ENCODE peak calls at places on chromosomes 7 and 10, in seven cellular contexts. One of them, this sample, is unnamed.

GRCh38 chr7:97499204-97499603 is 232.7 kb upstream of the TAC1 start:
- DNase-seq in activated gamma-delta T cell treated with anti-CD3 and anti-CD28 coated beads, Interleukin-2, amount 50 U/mL, for 16 hours: no peak
- DNase-seq in kidney: no peak
- DNase-seq in activated naive CD8-positive, alpha-beta T cell treated with anti-CD3 and anti-CD28 coated beads, Interleukin-2, amount 50 U/mL, for 24 hours: peak
- DNase-seq in stimulated activated CD4-positive, alpha-beta T cell treated with anti-CD3 and anti-CD28 coated beads, Interleukin-1b, Interleukin-23, amount 100 ng/mL, for 24 hours: no peak
- DNase-seq in cardiac fibroblast: peak
- DNase-seq in aorta: no peak
- DNase-seq in this sample: no peak

GRCh38 chr10:118013078-118013568 is 33.6 kb downstream of the RAB11FIP2 start:
- DNase-seq in stimulated activated CD4-positive, alpha-beta T cell treated with anti-CD3 and anti-CD28 coated beads, Interleukin-1b, Interleukin-23, amount 100 ng/mL, for 24 hours: no peak
- DNase-seq in kidney: no peak
- DNase-seq in aorta: no peak
- DNase-seq in activated gamma-delta T cell treated with anti-CD3 and anti-CD28 coated beads, Interleukin-2, amount 50 U/mL, for 16 hours: no peak
- DNase-seq in activated naive CD8-positive, alpha-beta T cell treated with anti-CD3 and anti-CD28 coated beads, Interleukin-2, amount 50 U/mL, for 24 hours: no peak
- DNase-seq in cardiac fibroblast: no peak
- DNase-seq in this sample: no peak

GRCh38 chr7:117154721-117155120 is 168.1 kb downstream of the WNT2 start:
- DNase-seq in aorta: no peak
- DNase-seq in activated gamma-delta T cell treated with anti-CD3 and anti-CD28 coated beads, Interleukin-2, amount 50 U/mL, for 16 hours: no peak
- DNase-seq in cardiac fibroblast: no peak
- DNase-seq in stimulated activated CD4-positive, alpha-beta T cell treated with anti-CD3 and anti-CD28 coated beads, Interleukin-1b, Interleukin-23, amount 100 ng/mL, for 24 hours: no peak
- DNase-seq in kidney: no peak
- DNase-seq in activated naive CD8-positive, alpha-beta T cell treated with anti-CD3 and anti-CD28 coated beads, Interleukin-2, amount 50 U/mL, for 24 hours: no peak
- DNase-seq in this sample: no peak

GRCh38 chr7:73941836-73942551 is 81.0 kb downstream of the TMEM270 start:
- DNase-seq in stimulated activated CD4-positive, alpha-beta T cell treated with anti-CD3 and anti-CD28 coated beads, Interleukin-1b, Interleukin-23, amount 100 ng/mL, for 24 hours: no peak
- DNase-seq in kidney: no peak
- DNase-seq in cardiac fibroblast: peak
- DNase-seq in aorta: no peak
- DNase-seq in activated gamma-delta T cell treated with anti-CD3 and anti-CD28 coated beads, Interleukin-2, amount 50 U/mL, for 16 hours: no peak
- DNase-seq in activated naive CD8-positive, alpha-beta T cell treated with anti-CD3 and anti-CD28 coated beads, Interleukin-2, amount 50 U/mL, for 24 hours: no peak
- DNase-seq in this sample: no peak

GRCh38 chr7:142611566-142612250 is 137.6 kb upstream of the PRSS1 start:
- DNase-seq in activated naive CD8-positive, alpha-beta T cell treated with anti-CD3 and anti-CD28 coated beads, Interleukin-2, amount 50 U/mL, for 24 hours: no peak
- DNase-seq in cardiac fibroblast: peak
- DNase-seq in aorta: no peak
- DNase-seq in activated gamma-delta T cell treated with anti-CD3 and anti-CD28 coated beads, Interleukin-2, amount 50 U/mL, for 16 hours: no peak
- DNase-seq in stimulated activated CD4-positive, alpha-beta T cell treated with anti-CD3 and anti-CD28 coated beads, Interleukin-1b, Interleukin-23, amount 100 ng/mL, for 24 hours: no peak
- DNase-seq in kidney: no peak
- DNase-seq in this sample: no peak

GRCh38 chr7:132430863-132431822 is 145.1 kb downstream of the PLXNA4 start:
- DNase-seq in kidney: no peak
- DNase-seq in stimulated activated CD4-positive, alpha-beta T cell treated with anti-CD3 and anti-CD28 coated beads, Interleukin-1b, Interleukin-23, amount 100 ng/mL, for 24 hours: no peak
- DNase-seq in activated gamma-delta T cell treated with anti-CD3 and anti-CD28 coated beads, Interleukin-2, amount 50 U/mL, for 16 hours: peak
- DNase-seq in cardiac fibroblast: peak
- DNase-seq in activated naive CD8-positive, alpha-beta T cell treated with anti-CD3 and anti-CD28 coated beads, Interleukin-2, amount 50 U/mL, for 24 hours: peak
- DNase-seq in aorta: peak
- DNase-seq in this sample: peak

GRCh38 chr7:102823715-102824114 is 74.9 kb downstream of the FAM185A start:
- DNase-seq in aorta: no peak
- DNase-seq in stimulated activated CD4-positive, alpha-beta T cell treated with anti-CD3 and anti-CD28 coated beads, Interleukin-1b, Interleukin-23, amount 100 ng/mL, for 24 hours: no peak
- DNase-seq in activated gamma-delta T cell treated with anti-CD3 and anti-CD28 coated beads, Interleukin-2, amount 50 U/mL, for 16 hours: no peak
- DNase-seq in kidney: no peak
- DNase-seq in activated naive CD8-positive, alpha-beta T cell treated with anti-CD3 and anti-CD28 coated beads, Interleukin-2, amount 50 U/mL, for 24 hours: no peak
- DNase-seq in cardiac fibroblast: no peak
- DNase-seq in this sample: no peak

GRCh38 chr7:16492513-16493062 is 27.1 kb upstream of the SOSTDC1 start:
- DNase-seq in activated gamma-delta T cell treated with anti-CD3 and anti-CD28 coated beads, Interleukin-2, amount 50 U/mL, for 16 hours: no peak
- DNase-seq in stimulated activated CD4-positive, alpha-beta T cell treated with anti-CD3 and anti-CD28 coated beads, Interleukin-1b, Interleukin-23, amount 100 ng/mL, for 24 hours: no peak
- DNase-seq in activated naive CD8-positive, alpha-beta T cell treated with anti-CD3 and anti-CD28 coated beads, Interleukin-2, amount 50 U/mL, for 24 hours: no peak
- DNase-seq in kidney: no peak
- DNase-seq in aorta: no peak
- DNase-seq in cardiac fibroblast: peak
- DNase-seq in this sample: no peak

GRCh38 chr7:142808802-142809583 is 38.2 kb downstream of the PRSS2 start:
- DNase-seq in aorta: peak
- DNase-seq in kidney: peak
- DNase-seq in stimulated activated CD4-positive, alpha-beta T cell treated with anti-CD3 and anti-CD28 coated beads, Interleukin-1b, Interleukin-23, amount 100 ng/mL, for 24 hours: peak
- DNase-seq in cardiac fibroblast: no peak
- DNase-seq in activated naive CD8-positive, alpha-beta T cell treated with anti-CD3 and anti-CD28 coated beads, Interleukin-2, amount 50 U/mL, for 24 hours: peak
- DNase-seq in activated gamma-delta T cell treated with anti-CD3 and anti-CD28 coated beads, Interleukin-2, amount 50 U/mL, for 16 hours: peak
- DNase-seq in this sample: peak

GRCh38 chr10:127313996-127314700 is 117.8 kb upstream of the INSYN2A start:
- DNase-seq in cardiac fibroblast: no peak
- DNase-seq in aorta: no peak
- DNase-seq in kidney: no peak
- DNase-seq in activated naive CD8-positive, alpha-beta T cell treated with anti-CD3 and anti-CD28 coated beads, Interleukin-2, amount 50 U/mL, for 24 hours: no peak
- DNase-seq in stimulated activated CD4-positive, alpha-beta T cell treated with anti-CD3 and anti-CD28 coated beads, Interleukin-1b, Interleukin-23, amount 100 ng/mL, for 24 hours: no peak
- DNase-seq in activated gamma-delta T cell treated with anti-CD3 and anti-CD28 coated beads, Interleukin-2, amount 50 U/mL, for 16 hours: no peak
- DNase-seq in this sample: no peak

GRCh38 chr7:54757711-54758110 is 1.3 kb downstream of the SEC61G start:
- DNase-seq in cardiac fibroblast: no peak
- DNase-seq in aorta: no peak
- DNase-seq in stimulated activated CD4-positive, alpha-beta T cell treated with anti-CD3 and anti-CD28 coated beads, Interleukin-1b, Interleukin-23, amount 100 ng/mL, for 24 hours: no peak
- DNase-seq in activated naive CD8-positive, alpha-beta T cell treated with anti-CD3 and anti-CD28 coated beads, Interleukin-2, amount 50 U/mL, for 24 hours: no peak
- DNase-seq in activated gamma-delta T cell treated with anti-CD3 and anti-CD28 coated beads, Interleukin-2, amount 50 U/mL, for 16 hours: no peak
- DNase-seq in kidney: no peak
- DNase-seq in this sample: no peak

GRCh38 chr10:58299580-58299979 is 30.6 kb downstream of the CISD1 start:
- DNase-seq in activated gamma-delta T cell treated with anti-CD3 and anti-CD28 coated beads, Interleukin-2, amount 50 U/mL, for 16 hours: peak
- DNase-seq in activated naive CD8-positive, alpha-beta T cell treated with anti-CD3 and anti-CD28 coated beads, Interleukin-2, amount 50 U/mL, for 24 hours: peak
- DNase-seq in cardiac fibroblast: peak
- DNase-seq in kidney: no peak
- DNase-seq in aorta: peak
- DNase-seq in stimulated activated CD4-positive, alpha-beta T cell treated with anti-CD3 and anti-CD28 coated beads, Interleukin-1b, Interleukin-23, amount 100 ng/mL, for 24 hours: peak
- DNase-seq in this sample: peak

GRCh38 chr10:112080284-112080683 is 103.3 kb downstream of the GPAM start:
- DNase-seq in activated naive CD8-positive, alpha-beta T cell treated with anti-CD3 and anti-CD28 coated beads, Interleukin-2, amount 50 U/mL, for 24 hours: no peak
- DNase-seq in cardiac fibroblast: no peak
- DNase-seq in kidney: no peak
- DNase-seq in aorta: no peak
- DNase-seq in activated gamma-delta T cell treated with anti-CD3 and anti-CD28 coated beads, Interleukin-2, amount 50 U/mL, for 16 hours: no peak
- DNase-seq in stimulated activated CD4-positive, alpha-beta T cell treated with anti-CD3 and anti-CD28 coated beads, Interleukin-1b, Interleukin-23, amount 100 ng/mL, for 24 hours: no peak
- DNase-seq in this sample: no peak

GRCh38 chr7:39650676-39651075 is 27.3 kb downstream of the RALA start:
- DNase-seq in kidney: no peak
- DNase-seq in cardiac fibroblast: peak
- DNase-seq in aorta: peak
- DNase-seq in activated gamma-delta T cell treated with anti-CD3 and anti-CD28 coated beads, Interleukin-2, amount 50 U/mL, for 16 hours: no peak
- DNase-seq in activated naive CD8-positive, alpha-beta T cell treated with anti-CD3 and anti-CD28 coated beads, Interleukin-2, amount 50 U/mL, for 24 hours: no peak
- DNase-seq in stimulated activated CD4-positive, alpha-beta T cell treated with anti-CD3 and anti-CD28 coated beads, Interleukin-1b, Interleukin-23, amount 100 ng/mL, for 24 hours: no peak
- DNase-seq in this sample: no peak

GRCh38 chr7:114345494-114345893 is 69.1 kb upstream of the FOXP2 start:
- DNase-seq in stimulated activated CD4-positive, alpha-beta T cell treated with anti-CD3 and anti-CD28 coated beads, Interleukin-1b, Interleukin-23, amount 100 ng/mL, for 24 hours: no peak
- DNase-seq in cardiac fibroblast: peak
- DNase-seq in activated naive CD8-positive, alpha-beta T cell treated with anti-CD3 and anti-CD28 coated beads, Interleukin-2, amount 50 U/mL, for 24 hours: no peak
- DNase-seq in kidney: no peak
- DNase-seq in activated gamma-delta T cell treated with anti-CD3 and anti-CD28 coated beads, Interleukin-2, amount 50 U/mL, for 16 hours: no peak
- DNase-seq in aorta: no peak
- DNase-seq in this sample: no peak

GRCh38 chr7:155219154-155219531 is 78.5 kb upstream of the INSIG1 start:
- DNase-seq in kidney: no peak
- DNase-seq in activated naive CD8-positive, alpha-beta T cell treated with anti-CD3 and anti-CD28 coated beads, Interleukin-2, amount 50 U/mL, for 24 hours: no peak
- DNase-seq in cardiac fibroblast: no peak
- DNase-seq in activated gamma-delta T cell treated with anti-CD3 and anti-CD28 coated beads, Interleukin-2, amount 50 U/mL, for 16 hours: no peak
- DNase-seq in stimulated activated CD4-positive, alpha-beta T cell treated with anti-CD3 and anti-CD28 coated beads, Interleukin-1b, Interleukin-23, amount 100 ng/mL, for 24 hours: no peak
- DNase-seq in aorta: peak
- DNase-seq in this sample: no peak

GRCh38 chr7:107506683-107507339 is 37.0 kb downstream of the GPR22 start:
- DNase-seq in aorta: peak
- DNase-seq in activated gamma-delta T cell treated with anti-CD3 and anti-CD28 coated beads, Interleukin-2, amount 50 U/mL, for 16 hours: no peak
- DNase-seq in cardiac fibroblast: peak
- DNase-seq in kidney: peak
- DNase-seq in activated naive CD8-positive, alpha-beta T cell treated with anti-CD3 and anti-CD28 coated beads, Interleukin-2, amount 50 U/mL, for 24 hours: no peak
- DNase-seq in stimulated activated CD4-positive, alpha-beta T cell treated with anti-CD3 and anti-CD28 coated beads, Interleukin-1b, Interleukin-23, amount 100 ng/mL, for 24 hours: no peak
- DNase-seq in this sample: no peak

GRCh38 chr10:89795840-89796239 is 94.5 kb downstream of the KIF20B start:
- DNase-seq in activated naive CD8-positive, alpha-beta T cell treated with anti-CD3 and anti-CD28 coated beads, Interleukin-2, amount 50 U/mL, for 24 hours: no peak
- DNase-seq in aorta: no peak
- DNase-seq in kidney: no peak
- DNase-seq in stimulated activated CD4-positive, alpha-beta T cell treated with anti-CD3 and anti-CD28 coated beads, Interleukin-1b, Interleukin-23, amount 100 ng/mL, for 24 hours: no peak
- DNase-seq in cardiac fibroblast: no peak
- DNase-seq in activated gamma-delta T cell treated with anti-CD3 and anti-CD28 coated beads, Interleukin-2, amount 50 U/mL, for 16 hours: no peak
- DNase-seq in this sample: no peak

GRCh38 chr7:1422512-1423265 is 36.6 kb downstream of the MICALL2 start:
- DNase-seq in aorta: no peak
- DNase-seq in activated gamma-delta T cell treated with anti-CD3 and anti-CD28 coated beads, Interleukin-2, amount 50 U/mL, for 16 hours: no peak
- DNase-seq in activated naive CD8-positive, alpha-beta T cell treated with anti-CD3 and anti-CD28 coated beads, Interleukin-2, amount 50 U/mL, for 24 hours: no peak
- DNase-seq in kidney: peak
- DNase-seq in cardiac fibroblast: peak
- DNase-seq in stimulated activated CD4-positive, alpha-beta T cell treated with anti-CD3 and anti-CD28 coated beads, Interleukin-1b, Interleukin-23, amount 100 ng/mL, for 24 hours: no peak
- DNase-seq in this sample: no peak

GRCh38 chr7:121244120-121244865 is 84.5 kb upstream of the WNT16 start:
- DNase-seq in activated naive CD8-positive, alpha-beta T cell treated with anti-CD3 and anti-CD28 coated beads, Interleukin-2, amount 50 U/mL, for 24 hours: no peak
- DNase-seq in activated gamma-delta T cell treated with anti-CD3 and anti-CD28 coated beads, Interleukin-2, amount 50 U/mL, for 16 hours: no peak
- DNase-seq in stimulated activated CD4-positive, alpha-beta T cell treated with anti-CD3 and anti-CD28 coated beads, Interleukin-1b, Interleukin-23, amount 100 ng/mL, for 24 hours: no peak
- DNase-seq in aorta: no peak
- DNase-seq in cardiac fibroblast: no peak
- DNase-seq in kidney: no peak
- DNase-seq in this sample: no peak

GRCh38 chr10:129949411-129950335 is 14.4 kb downstream of the EBF3 start:
- DNase-seq in stimulated activated CD4-positive, alpha-beta T cell treated with anti-CD3 and anti-CD28 coated beads, Interleukin-1b, Interleukin-23, amount 100 ng/mL, for 24 hours: no peak
- DNase-seq in activated gamma-delta T cell treated with anti-CD3 and anti-CD28 coated beads, Interleukin-2, amount 50 U/mL, for 16 hours: no peak
- DNase-seq in cardiac fibroblast: peak
- DNase-seq in kidney: peak
- DNase-seq in activated naive CD8-positive, alpha-beta T cell treated with anti-CD3 and anti-CD28 coated beads, Interleukin-2, amount 50 U/mL, for 24 hours: no peak
- DNase-seq in aorta: no peak
- DNase-seq in this sample: no peak

GRCh38 chr10:121069061-121069850 is 218.1 kb downstream of the WDR11 start:
- DNase-seq in aorta: no peak
- DNase-seq in activated naive CD8-positive, alpha-beta T cell treated with anti-CD3 and anti-CD28 coated beads, Interleukin-2, amount 50 U/mL, for 24 hours: no peak
- DNase-seq in activated gamma-delta T cell treated with anti-CD3 and anti-CD28 coated beads, Interleukin-2, amount 50 U/mL, for 16 hours: no peak
- DNase-seq in cardiac fibroblast: no peak
- DNase-seq in kidney: no peak
- DNase-seq in stimulated activated CD4-positive, alpha-beta T cell treated with anti-CD3 and anti-CD28 coated beads, Interleukin-1b, Interleukin-23, amount 100 ng/mL, for 24 hours: no peak
- DNase-seq in this sample: no peak

This sample was measured in T-helper 9 cell.